ENCODE peak calls at places on chromosomes 5 and 9, in seven cellular contexts. One of them, this sample, is unnamed. For H3K4me1, the result is how much of the 10 kb centered on the place peaks cover.

GRCh38 chr5:160161626-160162025 is 42.4 kb upstream of the PWWP2A start:
- DNase-seq in adrenal gland: no peak
- DNase-seq in ovary: no peak
- DNase-seq in CD4-positive, alpha-beta memory T cell: no peak
- DNase-seq in suprapubic skin: no peak
- DNase-seq in hepatocyte: no peak
- DNase-seq in A549: no peak
- DNase-seq in this sample: no peak

GRCh38 chr5:154519375-154519774 is 41.3 kb upstream of the HAND1 start:
- DNase-seq in adrenal gland: no peak
- DNase-seq in ovary: no peak
- DNase-seq in CD4-positive, alpha-beta memory T cell: no peak
- DNase-seq in suprapubic skin: no peak
- DNase-seq in hepatocyte: no peak
- DNase-seq in A549: peak
- DNase-seq in this sample: no peak

GRCh38 chr5:109865636-109866035 is 175.9 kb downstream of the MAN2A1 start:
- DNase-seq in adrenal gland: peak
- DNase-seq in ovary: no peak
- DNase-seq in CD4-positive, alpha-beta memory T cell: no peak
- DNase-seq in suprapubic skin: no peak
- DNase-seq in hepatocyte: peak
- DNase-seq in A549: no peak
- DNase-seq in this sample: peak

GRCh38 chr9:24118170-24118569 is 292.1 kb upstream of the ELAVL2 start:
- DNase-seq in adrenal gland: no peak
- DNase-seq in ovary: no peak
- DNase-seq in CD4-positive, alpha-beta memory T cell: no peak
- DNase-seq in suprapubic skin: no peak
- DNase-seq in hepatocyte: no peak
- DNase-seq in A549: no peak
- DNase-seq in this sample: no peak

GRCh38 chr5:119470851-119471451 is 18.7 kb downstream of the HSD17B4 start:
- DNase-seq in adrenal gland: no peak
- DNase-seq in ovary: no peak
- DNase-seq in CD4-positive, alpha-beta memory T cell: peak
- DNase-seq in suprapubic skin: no peak
- DNase-seq in hepatocyte: peak
- DNase-seq in A549: no peak
- DNase-seq in this sample: peak

GRCh38 chr5:80225954-80226353 is 29.9 kb downstream of the SERINC5 start:
- DNase-seq in adrenal gland: no peak
- DNase-seq in ovary: no peak
- DNase-seq in CD4-positive, alpha-beta memory T cell: no peak
- DNase-seq in suprapubic skin: no peak
- DNase-seq in hepatocyte: no peak
- DNase-seq in A549: no peak
- DNase-seq in this sample: no peak

GRCh38 chr9:130741831-130742449 is 48.4 kb downstream of the EXOSC2 start:
- DNase-seq in adrenal gland: no peak
- DNase-seq in ovary: no peak
- DNase-seq in CD4-positive, alpha-beta memory T cell: no peak
- DNase-seq in suprapubic skin: no peak
- DNase-seq in hepatocyte: no peak
- DNase-seq in A549: peak
- DNase-seq in this sample: no peak

GRCh38 chr9:23342296-23342695 is 483.7 kb downstream of the ELAVL2 start:
- DNase-seq in adrenal gland: no peak
- DNase-seq in ovary: no peak
- DNase-seq in CD4-positive, alpha-beta memory T cell: no peak
- DNase-seq in suprapubic skin: no peak
- DNase-seq in hepatocyte: peak
- DNase-seq in A549: no peak
- DNase-seq in this sample: no peak

GRCh38 chr9:3521961-3522360 is 3.8 kb downstream of the RFX3 start:
- DNase-seq in adrenal gland: no peak
- DNase-seq in ovary: no peak
- DNase-seq in CD4-positive, alpha-beta memory T cell: no peak
- DNase-seq in suprapubic skin: no peak
- DNase-seq in hepatocyte: no peak
- DNase-seq in A549: no peak
- DNase-seq in this sample: no peak

GRCh38 chr5:75243510-75243909 is 6.8 kb upstream of the ANKRD31 start:
- DNase-seq in adrenal gland: no peak
- DNase-seq in ovary: no peak
- DNase-seq in CD4-positive, alpha-beta memory T cell: no peak
- DNase-seq in suprapubic skin: no peak
- DNase-seq in hepatocyte: no peak
- DNase-seq in A549: no peak
- DNase-seq in this sample: no peak

GRCh38 chr5:93044860-93045666 is 536.0 kb downstream of the NR2F1-AS1 start:
- DNase-seq in adrenal gland: no peak
- DNase-seq in ovary: no peak
- DNase-seq in CD4-positive, alpha-beta memory T cell: no peak
- DNase-seq in suprapubic skin: no peak
- DNase-seq in hepatocyte: no peak
- DNase-seq in A549: no peak
- DNase-seq in this sample: no peak

GRCh38 chr9:131627846-131628820 is 82.8 kb downstream of the PRRT1B start:
- DNase-seq in adrenal gland: peak
- DNase-seq in ovary: no peak
- DNase-seq in CD4-positive, alpha-beta memory T cell: peak
- DNase-seq in suprapubic skin: no peak
- DNase-seq in hepatocyte: no peak
- DNase-seq in A549: no peak
- DNase-seq in this sample: no peak

GRCh38 chr9:7671847-7672246 is 127.7 kb downstream of the DMAC1 start:
- DNase-seq in adrenal gland: no peak
- DNase-seq in ovary: no peak
- DNase-seq in CD4-positive, alpha-beta memory T cell: no peak
- DNase-seq in suprapubic skin: no peak
- DNase-seq in hepatocyte: no peak
- DNase-seq in A549: no peak
- DNase-seq in this sample: no peak

GRCh38 chr5:170333161-170333909 is 35.8 kb upstream of the LCP2 start:
- DNase-seq in adrenal gland: no peak
- DNase-seq in ovary: no peak
- DNase-seq in CD4-positive, alpha-beta memory T cell: peak
- DNase-seq in suprapubic skin: no peak
- DNase-seq in hepatocyte: no peak
- DNase-seq in A549: no peak
- DNase-seq in this sample: peak

GRCh38 chr5:37850128-37850865 is 10.5 kb upstream of the GDNF start:
- DNase-seq in adrenal gland: no peak
- DNase-seq in ovary: no peak
- DNase-seq in CD4-positive, alpha-beta memory T cell: no peak
- DNase-seq in suprapubic skin: no peak
- DNase-seq in hepatocyte: no peak
- DNase-seq in A549: no peak
- DNase-seq in this sample: no peak

GRCh38 chr5:136040746-136041415 is 12.1 kb downstream of the TGFBI start:
- DNase-seq in adrenal gland: no peak
- DNase-seq in ovary: no peak
- DNase-seq in CD4-positive, alpha-beta memory T cell: no peak
- DNase-seq in suprapubic skin: no peak
- DNase-seq in hepatocyte: no peak
- DNase-seq in A549: no peak
- DNase-seq in this sample: no peak

GRCh38 chr9:88243736-88244135 is 105.5 kb upstream of the SPATA31C2 start:
- DNase-seq in adrenal gland: no peak
- DNase-seq in ovary: no peak
- DNase-seq in CD4-positive, alpha-beta memory T cell: no peak
- DNase-seq in suprapubic skin: no peak
- DNase-seq in hepatocyte: peak
- DNase-seq in A549: no peak
- DNase-seq in this sample: no peak

GRCh38 chr5:175746851-175747250 is 89.0 kb downstream of the HRH2 start:
- DNase-seq in adrenal gland: no peak
- DNase-seq in ovary: no peak
- DNase-seq in CD4-positive, alpha-beta memory T cell: no peak
- DNase-seq in suprapubic skin: no peak
- DNase-seq in hepatocyte: no peak
- DNase-seq in A549: peak
- DNase-seq in this sample: peak

GRCh38 chr5:2399804-2400203 is 351.7 kb downstream of the IRX2 start:
- DNase-seq in adrenal gland: no peak
- DNase-seq in ovary: no peak
- DNase-seq in CD4-positive, alpha-beta memory T cell: no peak
- DNase-seq in suprapubic skin: no peak
- DNase-seq in hepatocyte: no peak
- DNase-seq in A549: no peak
- DNase-seq in this sample: no peak

GRCh38 chr9:126301985-126302603 is 24.5 kb upstream of the MVB12B start:
- DNase-seq in adrenal gland: peak
- DNase-seq in ovary: no peak
- DNase-seq in CD4-positive, alpha-beta memory T cell: peak
- DNase-seq in suprapubic skin: no peak
- DNase-seq in hepatocyte: peak
- DNase-seq in A549: peak
- DNase-seq in this sample: peak

GRCh38 chr9:72361227-72361626 is 3.8 kb downstream of the ZFAND5 start:
- DNase-seq in adrenal gland: no peak
- DNase-seq in ovary: no peak
- DNase-seq in CD4-positive, alpha-beta memory T cell: no peak
- DNase-seq in suprapubic skin: no peak
- DNase-seq in hepatocyte: no peak
- DNase-seq in A549: no peak
- DNase-seq in this sample: no peak

GRCh38 chr9:72363908-72364678 is 915 bp downstream of the ZFAND5 start:
- DNase-seq in adrenal gland: peak
- DNase-seq in ovary: peak
- DNase-seq in CD4-positive, alpha-beta memory T cell: peak
- DNase-seq in suprapubic skin: peak
- DNase-seq in hepatocyte: peak
- DNase-seq in A549: no peak
- DNase-seq in this sample: no peak

GRCh38 chr9:72363226-72363625 is 1.8 kb downstream of the ZFAND5 start:
- DNase-seq in adrenal gland: no peak
- DNase-seq in ovary: no peak
- DNase-seq in CD4-positive, alpha-beta memory T cell: no peak
- DNase-seq in suprapubic skin: no peak
- DNase-seq in hepatocyte: no peak
- DNase-seq in A549: no peak
- DNase-seq in this sample: no peak

GRCh38 chr9:72362680-72363139 is 2.3 kb downstream of the ZFAND5 start:
- DNase-seq in adrenal gland: peak
- DNase-seq in ovary: peak
- DNase-seq in CD4-positive, alpha-beta memory T cell: peak
- DNase-seq in suprapubic skin: no peak
- DNase-seq in hepatocyte: peak
- DNase-seq in A549: peak
- DNase-seq in this sample: peak

GRCh38 chr9:72362118-72362531 is 2.9 kb downstream of the ZFAND5 start:
- DNase-seq in adrenal gland: no peak
- DNase-seq in ovary: no peak
- DNase-seq in CD4-positive, alpha-beta memory T cell: no peak
- DNase-seq in suprapubic skin: no peak
- DNase-seq in hepatocyte: no peak
- DNase-seq in A549: no peak
- DNase-seq in this sample: no peak
- H3K4me1 ChIP-seq in adrenal gland: half or more
- H3K4me1 ChIP-seq in ovary: under half
- H3K4me1 ChIP-seq in CD4-positive, alpha-beta memory T cell: half or more
- H3K4me1 ChIP-seq in suprapubic skin: half or more
- H3K4me1 ChIP-seq in hepatocyte: half or more
- H3K4me1 ChIP-seq in A549: half or more
- H3K4me1 ChIP-seq in this sample: half or more

DNA sequence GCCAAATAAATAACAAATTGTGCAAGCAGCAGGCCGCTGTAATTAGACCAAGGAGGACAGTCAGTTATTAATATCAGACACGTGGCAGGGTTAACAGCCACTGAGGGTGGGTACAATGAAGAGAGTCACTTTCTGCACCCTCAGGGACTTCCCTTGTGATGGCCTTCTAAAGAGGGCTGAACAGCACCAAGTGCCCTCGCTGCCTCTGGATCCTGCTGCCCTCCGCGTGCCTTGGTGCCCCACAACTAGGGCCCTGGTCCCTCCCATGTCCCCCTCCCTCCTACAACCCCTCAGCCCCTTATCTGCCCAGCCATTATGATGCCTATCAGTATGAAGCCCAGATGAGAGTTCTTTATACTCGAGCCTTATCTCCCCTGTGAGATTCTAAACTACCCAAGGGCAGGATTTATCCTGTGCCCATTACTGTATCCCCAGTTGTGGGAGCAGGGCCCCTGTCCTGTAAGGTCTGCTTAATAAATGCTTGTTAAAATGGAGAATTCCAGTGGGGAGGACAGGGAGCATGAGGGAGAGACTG is 37.3 kb downstream of the PCDH1 start:
- DNase-seq in adrenal gland: no peak
- DNase-seq in ovary: no peak
- DNase-seq in CD4-positive, alpha-beta memory T cell: no peak
- DNase-seq in suprapubic skin: no peak
- DNase-seq in hepatocyte: no peak
- DNase-seq in A549: no peak
- DNase-seq in this sample: no peak
- H3K4me1 ChIP-seq in adrenal gland: under half
- H3K4me1 ChIP-seq in ovary: under half
- H3K4me1 ChIP-seq in CD4-positive, alpha-beta memory T cell: under half
- H3K4me1 ChIP-seq in suprapubic skin: under half
- H3K4me1 ChIP-seq in hepatocyte: under half
- H3K4me1 ChIP-seq in A549: under half
- H3K4me1 ChIP-seq in this sample: under half

DNA sequence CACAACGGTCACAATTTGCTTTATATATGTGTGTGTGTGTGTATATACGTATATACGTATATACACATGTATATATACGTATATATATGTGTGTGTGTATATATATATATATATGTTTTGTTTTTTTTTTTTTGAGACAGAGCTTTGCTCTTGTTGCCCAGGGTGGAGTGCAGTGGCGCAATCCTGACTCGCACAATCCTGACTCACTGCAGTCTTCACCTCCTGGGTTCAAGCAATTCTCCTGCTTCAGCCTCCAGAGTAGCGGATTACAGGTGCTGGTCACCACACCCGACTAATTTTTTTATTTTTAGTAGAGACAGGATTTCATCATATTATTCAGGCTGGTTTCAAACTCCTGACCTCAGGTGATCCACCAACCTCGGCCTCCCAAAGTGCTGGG is 3.1 kb downstream of the RNF38 start:
- DNase-seq in adrenal gland: no peak
- DNase-seq in ovary: no peak
- DNase-seq in CD4-positive, alpha-beta memory T cell: no peak
- DNase-seq in suprapubic skin: no peak
- DNase-seq in hepatocyte: no peak
- DNase-seq in A549: no peak
- DNase-seq in this sample: no peak
- H3K4me1 ChIP-seq in adrenal gland: under half
- H3K4me1 ChIP-seq in ovary: under half
- H3K4me1 ChIP-seq in CD4-positive, alpha-beta memory T cell: half or more
- H3K4me1 ChIP-seq in suprapubic skin: under half
- H3K4me1 ChIP-seq in hepatocyte: under half
- H3K4me1 ChIP-seq in A549: under half
- H3K4me1 ChIP-seq in this sample: under half

GRCh38 chr5:20213803-20214202 is 225.8 kb upstream of the CDH18 start:
- DNase-seq in adrenal gland: no peak
- DNase-seq in ovary: no peak
- DNase-seq in CD4-positive, alpha-beta memory T cell: no peak
- DNase-seq in suprapubic skin: no peak
- DNase-seq in hepatocyte: no peak
- DNase-seq in A549: no peak
- DNase-seq in this sample: no peak
- H3K4me1 ChIP-seq in adrenal gland: under half
- H3K4me1 ChIP-seq in ovary: under half
- H3K4me1 ChIP-seq in CD4-positive, alpha-beta memory T cell: under half
- H3K4me1 ChIP-seq in suprapubic skin: under half
- H3K4me1 ChIP-seq in hepatocyte: under half
- H3K4me1 ChIP-seq in A549: under half
- H3K4me1 ChIP-seq in this sample: under half